ENCODE peak calls at places on chromosome 4, in five cellular contexts. R is NCI-H1105, X is RPMI7951, V is islet precursor cell, E is LNCaP clone FGC. F is an unnamed sample.

GRCh38 chr4:182143822-182144620 is 99.2 kb upstream of the TENM3 start:
- DNase-seq in R (no peak), X (peak; percentile 81), V (peak; percentile 86), E (no peak), F (peak; percentile 95)

GRCh38 chr4:167031534-167032156 is 202.6 kb downstream of the SPOCK3 start:
- DNase-seq in R (no peak), X (no peak), V (no peak), E (no peak), F (peak; percentile 23)

GRCh38 chr4:58113083-58113482 is 1002.9 kb upstream of the IGFBP7 start:
- DNase-seq in R (no peak), X (no peak), V (no peak), E (no peak), F (no peak)

GRCh38 chr4:140037353-140038030 is 116.5 kb downstream of the MAML3 start:
- DNase-seq in R (no peak), X (peak; percentile 79), V (peak; percentile 80), E (no peak), F (peak; percentile 89)

GRCh38 chr4:40963912-40964478 is 214.2 kb downstream of the NSUN7 start:
- DNase-seq in R (no peak), X (no peak), V (no peak), E (no peak), F (peak; percentile 14)

GRCh38 chr4:169198167-169198566 is 72.6 kb downstream of the SH3RF1 start:
- DNase-seq in R (no peak), X (no peak), V (no peak), E (no peak), F (no peak)

GRCh38 chr4:81652069-81652478 is 180.4 kb upstream of the RASGEF1B start:
- DNase-seq in R (no peak), X (no peak), V (no peak), E (no peak), F (no peak)

GRCh38 chr4:83569967-83570366 is 34.1 kb downstream of the GPAT3 start:
- DNase-seq in R (no peak), X (peak; percentile 66), V (no peak), E (no peak), F (no peak)

GRCh38 chr4:77600521-77601451 is 4.8 kb upstream of the CXCL13 start:
- DNase-seq in R (no peak), X (peak; percentile 24), V (no peak), E (no peak), F (peak; percentile 53)

GRCh38 chr4:56655209-56655626 is 25.9 kb downstream of the HOPX start:
- DNase-seq in R (peak; percentile 9), X (no peak), V (no peak), E (no peak), F (peak; percentile 74)

GRCh38 chr4:157014621-157015591 is 43.3 kb upstream of the PDGFC start:
- DNase-seq in R (no peak), X (peak; percentile 90), V (peak; percentile 53), E (no peak), F (peak; percentile 81)

GRCh38 chr4:145178740-145179139 is 1.6 kb downstream of the OTUD4 start:
- DNase-seq in R (no peak), X (no peak), V (no peak), E (no peak), F (no peak)

GRCh38 chr4:142201041-142201440 is 564.7 kb downstream of the IL15 start:
- DNase-seq in R (no peak), X (no peak), V (no peak), E (no peak), F (peak; percentile 42)

GRCh38 chr4:38062894-38063168 is 102.6 kb downstream of the PTTG2 start:
- DNase-seq in R (no peak), X (no peak), V (no peak), E (no peak), F (no peak)

GRCh38 chr4:153332936-153333335 is 11.6 kb upstream of the MND1 start:
- DNase-seq in R (no peak), X (peak; percentile 15), V (no peak), E (no peak), F (no peak)

GRCh38 chr4:41594439-41594838 is 56.5 kb downstream of the LIMCH1 start:
- DNase-seq in R (no peak), X (no peak), V (no peak), E (peak; percentile 50), F (peak; percentile 84)

GRCh38 chr4:73446336-73446938 is 10.4 kb downstream of the AFP start:
- DNase-seq in R (peak; percentile 37), X (peak; percentile 47), V (no peak), E (no peak), F (peak; percentile 46)

GRCh38 chr4:59247032-59247431 is 1953.1 kb upstream of the ADGRL3 start:
- DNase-seq in R (no peak), X (no peak), V (no peak), E (peak; percentile 10), F (no peak)

F was measured in astrocyte of the hippocampus.